ENCODE peak calls at places on chromosomes 3 and 15, in nine cellular contexts. D, L, V, G, X, U, J, Z and R are unnamed samples.

GRCh38 chr3:42148982-42149432 is 57.9 kb downstream of the TRAK1 start:
- DNase-seq in L (no peak), Z (no peak), V (no peak), U (peak), J (no peak), D (no peak), G (peak), X (peak), R (no peak)

GRCh38 chr3:11661052-11661656 is 17.4 kb upstream of the VGLL4 start:
- DNase-seq in Z (no peak), U (no peak), V (no peak), G (no peak), D (no peak), J (no peak), X (no peak), L (no peak), R (no peak)

GRCh38 chr3:155870945-155871745 is 695 bp downstream of the GMPS start:
- DNase-seq in L (peak), Z (peak), X (peak), D (peak), G (peak), V (peak), J (peak), U (peak), R (peak)

GRCh38 chr15:84992157-84992940 is 10.7 kb downstream of the PDE8A start:
- DNase-seq in Z (peak), L (no peak), U (peak), J (no peak), X (no peak), G (no peak), D (no peak), V (no peak), R (no peak)

GRCh38 chr3:159828542-159828943 is 160.1 kb upstream of the IL12A start:
- DNase-seq in X (no peak), J (peak), G (no peak), Z (no peak), V (no peak), U (peak), D (peak), L (peak), R (peak)

GRCh38 chr15:88331291-88331690 is 74.8 kb upstream of the NTRK3 start:
- DNase-seq in V (peak), L (peak), G (peak), Z (peak), D (peak), X (peak), J (no peak), U (peak), R (peak)

GRCh38 chr3:106161236-106161635 is 292.4 kb upstream of the CBLB start:
- DNase-seq in U (no peak), G (no peak), L (no peak), Z (no peak), D (no peak), X (no peak), J (no peak), V (no peak), R (peak)

GRCh38 chr3:127914584-127914983 is 448 bp upstream of the KBTBD12 start:
- DNase-seq in Z (no peak), U (no peak), X (no peak), G (no peak), D (no peak), J (no peak), L (no peak), V (no peak), R (no peak)

GRCh38 chr3:123444023-123444422 is 4.9 kb downstream of the ADCY5 start:
- DNase-seq in D (no peak), J (no peak), V (no peak), X (no peak), U (peak), G (no peak), Z (no peak), L (peak), R (peak)